ENCODE peak calls at places on chromosomes 11 and 22, in four cellular contexts. D, P, Q and S are unnamed samples.

GRCh38 chr11:8342821-8343681 is 79.4 kb upstream of the LMO1 start:
- DNase-seq in P (no peak), Q (no peak), D (no peak), S (no peak)

GRCh38 chr11:1457326-1457680 is 29.3 kb downstream of the MOB2 start:
- DNase-seq in P (no peak), D (no peak), Q (no peak), S (no peak)

GRCh38 chr11:120055646-120056045 is 82.3 kb downstream of the TRIM29 start:
- DNase-seq in Q (no peak), P (no peak), D (peak; percentile 80), S (no peak)

GRCh38 chr22:29004647-29005371 is 56.8 kb downstream of the C22orf31 start:
- DNase-seq in P (peak; percentile 45), D (peak; percentile 40), Q (no peak), S (no peak)

GRCh38 chr11:72224587-72225410 is at the start of gene INPPL1:
- DNase-seq in P (no peak), D (peak; percentile 28), Q (peak; percentile 47), S (peak; percentile 77)

GRCh38 chr11:102469196-102469821 is 16.7 kb upstream of the TMEM123 start:
- DNase-seq in D (peak; percentile 64), P (no peak), Q (no peak), S (peak; percentile 53)

GRCh38 chr11:63917685-63918523 is 940 bp upstream of the RCOR2 start:
- DNase-seq in Q (peak; percentile 82), D (no peak), P (peak; percentile 68), S (peak; percentile 55)

GRCh38 chr11:102361100-102362021 is 14.3 kb downstream of the BIRC2 start:
- DNase-seq in P (no peak), D (no peak), Q (no peak), S (peak; percentile 39)

GRCh38 chr11:103552086-103552485 is 442.9 kb downstream of the DYNC2H1 start:
- DNase-seq in D (no peak), P (no peak), Q (no peak), S (no peak)

GRCh38 chr11:95659088-95659487 is 130.5 kb downstream of the FAM76B start:
- DNase-seq in P (no peak), D (peak; percentile 65), Q (no peak), S (peak; percentile 79)

GRCh38 chr11:130478204-130478701 is 29.8 kb downstream of the ADAMTS15 start:
- DNase-seq in D (peak; percentile 91), P (no peak), Q (no peak), S (peak; percentile 92)

GRCh38 chr11:65817312-65817814 is 16.4 kb upstream of the SNX32 start:
- DNase-seq in P (no peak), Q (no peak), D (no peak), S (no peak)

GRCh38 chr11:17719028-17719939 is at the start of gene MYOD1:
- DNase-seq in D (peak; percentile 24), P (no peak), Q (no peak), S (peak; percentile 21)

GRCh38 chr11:3231851-3232744 is at the start of gene MRGPRE:
- DNase-seq in Q (peak; percentile 88), P (no peak), D (no peak), S (peak; percentile 58)

GRCh38 chr11:63985812-63986155 is 454 bp upstream of the OTUB1 start:
- DNase-seq in D (no peak), Q (peak; percentile 52), P (no peak), S (peak; percentile 67)

GRCh38 chr11:100578966-100579365 is 108.1 kb upstream of the ARHGAP42 start:
- DNase-seq in D (peak; percentile 70), Q (no peak), P (no peak), S (peak; percentile 22)

DNA sequence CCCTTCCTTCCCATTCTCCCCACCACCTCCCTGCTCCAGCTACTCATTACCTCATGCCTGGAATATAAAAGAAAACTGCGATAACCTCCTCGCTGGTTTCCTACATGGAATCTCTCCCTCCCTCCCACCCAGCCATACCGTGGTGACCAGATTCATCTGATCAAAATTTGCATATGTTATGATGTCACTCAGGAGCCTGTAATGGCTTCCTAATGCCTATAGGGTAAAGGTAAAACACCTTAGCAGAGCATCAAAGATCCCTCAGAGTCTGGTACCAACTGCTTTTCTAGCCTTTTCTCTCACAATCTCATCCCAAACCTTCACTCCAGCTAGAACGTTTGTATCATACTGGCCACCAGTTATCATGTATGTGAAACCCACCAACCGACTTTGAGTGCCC is 19.6 kb downstream of the RTN4RL2 start:
- DNase-seq in P (no peak), Q (peak; percentile 38), D (no peak), S (no peak)
- H3K9ac ChIP-seq in P (no peak overlapping the region), Q (no peak overlapping the region), D (no peak overlapping the region), S (no peak overlapping the region)

GRCh38 chr22:40679964-40680818 is 907 bp downstream of the MCHR1 start:
- DNase-seq in D (no peak), P (no peak), Q (no peak), S (peak; percentile 39)
- H2AFZ ChIP-seq in D (no peak overlapping the region), P (no peak overlapping the region), Q (no peak overlapping the region), S (no peak overlapping the region)

GRCh38 chr22:30821863-30822215 is 127.2 kb downstream of the OSBP2 start:
- DNase-seq in Q (no peak), P (no peak), D (no peak), S (no peak)

GRCh38 chr22:30821381-30821780 is 126.7 kb downstream of the OSBP2 start:
- DNase-seq in D (no peak), Q (no peak), P (no peak), S (no peak)

GRCh38 chr22:30823015-30823370 is 128.3 kb downstream of the OSBP2 start:
- DNase-seq in P (no peak), Q (peak; percentile 48), D (no peak), S (peak; percentile 29)

GRCh38 chr22:30824096-30824495 is 129.4 kb downstream of the OSBP2 start:
- DNase-seq in D (no peak), Q (no peak), P (no peak), S (no peak)

GRCh38 chr22:30822216-30823014 is 127.7 kb downstream of the OSBP2 start:
- DNase-seq in D (peak; percentile 15), P (no peak), Q (no peak), S (peak; percentile 54)
- H3K9ac ChIP-seq in D (no peak overlapping the region), P (no peak overlapping the region), Q (no peak overlapping the region), S (peak overlapping the region; percentile 37)

GRCh38 chr22:30968924-30969531 is at the start of gene TUG1:
- DNase-seq in P (peak; percentile 96), D (peak; percentile 99), Q (peak; percentile 98), S (peak; percentile 99)
- H2AFZ ChIP-seq in P (no peak within 1 kb of the TSS), D (peak within 1 kb of the TSS; percentile 77), Q (peak within 1 kb of the TSS; percentile 82), S (peak within 1 kb of the TSS; percentile 87)

GRCh38 chr11:69479591-69480271 is 1.7 kb upstream of the LINC01488 start:
- DNase-seq in Q (no peak), D (no peak), P (no peak), S (peak; percentile 43)
- H3K9ac ChIP-seq in Q (no peak overlapping the region), D (no peak overlapping the region), P (no peak overlapping the region), S (peak overlapping the region; percentile 0)